ENCODE peak calls at places on chromosomes 5 and 9, in six cellular contexts. R is fibroblast of mammary gland; K is H7; M is NCI-H2029; Y is activated CD8-positive, alpha-beta memory T cell treated with anti-CD3 and anti-CD28 coated beads for 1 hour; H is iris pigment epithelial cell. S is an unnamed sample.
A peak's percentile ranks its signal among the peaks of the same experiment; 100 is the strongest.

GRCh38 chr5:8908055-8908683 is 637.7 kb downstream of the SEMA5A start:
- DNase-seq in Y (no peak), M (no peak), K (peak; percentile 28), R (peak; percentile 50), H (peak; percentile 58), S (peak; percentile 4)

GRCh38 chr5:121396716-121397115 is 455.0 kb upstream of the FTMT start:
- DNase-seq in Y (no peak), K (no peak), H (no peak), R (no peak), M (no peak), S (no peak)

GRCh38 chr9:88433583-88434240 is 45.5 kb downstream of the SPIN1 start:
- DNase-seq in H (peak; percentile 69), R (peak; percentile 51), Y (no peak), K (no peak), M (no peak), S (no peak)

GRCh38 chr5:12794476-12795332 is 890.5 kb upstream of the CTNND2 start:
- DNase-seq in H (no peak), M (no peak), R (no peak), K (peak; percentile 11), Y (no peak), S (no peak)

GRCh38 chr9:92640398-92641091 is 29.4 kb downstream of the IPPK start:
- DNase-seq in Y (no peak), M (no peak), K (no peak), R (no peak), H (no peak), S (no peak)

GRCh38 chr9:134698587-134699342 is 57.2 kb downstream of the COL5A1 start:
- DNase-seq in K (peak; percentile 97), M (peak; percentile 11), H (peak; percentile 40), R (peak; percentile 51), Y (no peak), S (peak; percentile 10)

GRCh38 chr5:34474573-34475021 is 181.5 kb upstream of the RAI14 start:
- DNase-seq in R (peak; percentile 72), Y (no peak), M (peak; percentile 50), K (peak; percentile 44), H (peak; percentile 65), S (peak; percentile 63)

GRCh38 chr9:84327184-84327583 is 13.4 kb downstream of the SLC28A3 start:
- DNase-seq in K (no peak), M (no peak), R (peak; percentile 39), H (no peak), Y (no peak), S (no peak)

GRCh38 chr5:162796507-162796906 is 640.9 kb upstream of the CCNG1 start:
- DNase-seq in K (no peak), Y (no peak), H (no peak), R (no peak), M (no peak), S (no peak)

GRCh38 chr5:159629158-159629557 is 287.1 kb upstream of the ADRA1B start:
- DNase-seq in Y (no peak), K (no peak), M (no peak), H (no peak), R (no peak), S (no peak)

GRCh38 chr5:9533577-9534334 is 12.1 kb downstream of the SEMA5A start:
- DNase-seq in R (no peak), H (no peak), Y (no peak), M (no peak), K (no peak), S (no peak)

GRCh38 chr5:109529520-109529919 is 119.7 kb upstream of the PJA2 start:
- DNase-seq in M (peak; percentile 50), H (peak; percentile 49), K (no peak), R (peak; percentile 64), Y (no peak), S (no peak)

GRCh38 chr5:112126982-112127381 is 292.1 kb downstream of the EPB41L4A start:
- DNase-seq in K (no peak), R (no peak), Y (no peak), H (no peak), M (no peak), S (no peak)

GRCh38 chr9:130707225-130707976 is 13.8 kb downstream of the EXOSC2 start:
- DNase-seq in M (peak; percentile 43), Y (peak; percentile 48), R (peak; percentile 76), K (peak; percentile 39), H (peak; percentile 58), S (no peak)

GRCh38 chr5:31364881-31365636 is 166.8 kb downstream of the DROSHA start:
- DNase-seq in M (no peak), R (peak; percentile 48), H (peak; percentile 89), K (no peak), Y (no peak), S (no peak)

GRCh38 chr5:179802950-179803562 is 3.6 kb downstream of the MGAT4B start:
- DNase-seq in R (no peak), K (peak; percentile 88), H (no peak), Y (no peak), M (peak; percentile 29), S (no peak)

GRCh38 chr9:98807811-98808195 is 333 bp downstream of the GALNT12 start:
- DNase-seq in H (peak; percentile 31), Y (no peak), M (no peak), R (no peak), K (peak; percentile 80), S (no peak)

GRCh38 chr5:112388010-112388553 is 31.0 kb downstream of the EPB41L4A start:
- DNase-seq in H (no peak), Y (no peak), K (no peak), R (no peak), M (no peak), S (no peak)

GRCh38 chr9:87640385-87640795 is 85.5 kb upstream of the CTSL start:
- DNase-seq in R (peak; percentile 32), M (peak; percentile 73), H (peak; percentile 67), K (no peak), Y (no peak), S (no peak)

GRCh38 chr9:87887661-87888480 is 5.2 kb downstream of the SPATA31E1 start:
- DNase-seq in K (no peak), R (no peak), Y (no peak), H (no peak), M (no peak), S (no peak)

GRCh38 chr9:127177221-127177620 is 54.8 kb upstream of the ANGPTL2 start:
- DNase-seq in R (no peak), H (no peak), K (no peak), M (no peak), Y (no peak), S (no peak)

GRCh38 chr5:10328323-10328722 is 20.6 kb upstream of the CMBL start:
- DNase-seq in K (no peak), M (no peak), H (no peak), Y (no peak), R (no peak), S (no peak)

GRCh38 chr9:137168907-137169763 is 716 bp downstream of the LRRC26 start:
- DNase-seq in H (peak; percentile 60), K (peak; percentile 98), M (peak; percentile 78), R (peak; percentile 30), Y (no peak), S (peak; percentile 72)

GRCh38 chr5:1430121-1430795 is 15.0 kb downstream of the SLC6A3 start:
- DNase-seq in H (no peak), M (no peak), R (no peak), K (peak; percentile 31), Y (no peak), S (no peak)

GRCh38 chr9:22148876-22149637 is 140.0 kb upstream of the CDKN2B start:
- DNase-seq in K (no peak), M (no peak), Y (no peak), H (peak; percentile 53), R (peak; percentile 82), S (no peak)

GRCh38 chr9:71937070-71937625 is 25.7 kb downstream of the C9orf85 start:
- DNase-seq in H (no peak), M (no peak), K (no peak), R (no peak), Y (no peak), S (no peak)

GRCh38 chr5:90876366-90876765 is 317.8 kb downstream of the ADGRV1 start:
- DNase-seq in Y (no peak), R (no peak), M (no peak), H (no peak), K (peak; percentile 16), S (no peak)